ENCODE peak calls at places on chromosomes 16 and 17, in four cellular contexts. S is ELR, E is amniotic stem cell, R is NCI-H510A treated with DMSO at 0.1 percent for 48 hours. B is an unnamed sample.

GRCh38 chr16:89048087-89048729 is 45.4 kb upstream of the ACSF3 start:
- DNase-seq in S (no peak), E (no peak), R (no peak), B (no peak)

GRCh38 chr17:12632785-12633184 is 32.9 kb upstream of the MYOCD start:
- DNase-seq in S (no peak), E (no peak), R (no peak), B (no peak)

GRCh38 chr16:4372315-4372577 is 598 bp downstream of the VASN start:
- DNase-seq in S (no peak), E (no peak), R (no peak), B (no peak)

GRCh38 chr17:80586464-80587228 is 42.0 kb downstream of the RPTOR start:
- DNase-seq in S (no peak), E (no peak), R (peak; percentile 86), B (peak; percentile 9)

GRCh38 chr16:30069575-30070462 is 4.3 kb downstream of the ALDOA start:
- DNase-seq in S (no peak), E (no peak), R (no peak), B (no peak)

GRCh38 chr16:13873835-13874438 is 46.0 kb upstream of the ERCC4 start:
- DNase-seq in S (peak; percentile 27), E (no peak), R (no peak), B (peak; percentile 9)

GRCh38 chr17:80942360-80943345 is 49.0 kb upstream of the CHMP6 start:
- DNase-seq in S (no peak), E (no peak), R (no peak), B (peak; percentile 96)

GRCh38 chr17:49442051-49442450 is 27.4 kb upstream of the PHB1 start:
- DNase-seq in S (no peak), E (no peak), R (no peak), B (no peak)

GRCh38 chr17:80372922-80373570 is 41.9 kb upstream of the ENDOV start:
- DNase-seq in S (no peak), E (no peak), R (no peak), B (no peak)

GRCh38 chr16:23351360-23351759 is 49.3 kb downstream of the SCNN1B start:
- DNase-seq in S (no peak), E (no peak), R (peak; percentile 20), B (no peak)

GRCh38 chr17:9251273-9251672 is 230.0 kb downstream of the NTN1 start:
- DNase-seq in S (no peak), E (no peak), R (no peak), B (no peak)